ENCODE peak calls at places on chromosome 20, in four cellular contexts. R, P, O and I are unnamed samples.

GRCh38 chr20:25493137-25493536 is 85.7 kb downstream of the GINS1 start:
- DNase-seq in O (no peak), R (no peak), P (no peak), I (no peak)

GRCh38 chr20:23654722-23655121 is 17.0 kb upstream of the CST3 start:
- DNase-seq in O (no peak), R (no peak), P (no peak), I (no peak)

GRCh38 chr20:41182296-41183212 is 45.2 kb downstream of the PLCG1 start:
- DNase-seq in R (no peak), P (peak), O (no peak), I (no peak)

GRCh38 chr20:38818113-38819065 is 12.9 kb downstream of the PPP1R16B start:
- DNase-seq in O (no peak), R (no peak), P (no peak), I (no peak)

GRCh38 chr20:58481541-58482021 is 33.6 kb downstream of the APCDD1L start:
- DNase-seq in R (peak), O (no peak), P (peak), I (peak)

GRCh38 chr20:6162239-6162638 is 39.4 kb upstream of the FERMT1 start:
- DNase-seq in O (no peak), P (no peak), R (no peak), I (no peak)

GRCh38 chr20:53163486-53163885 is 191.3 kb downstream of the TSHZ2 start:
- DNase-seq in O (no peak), R (no peak), P (no peak), I (no peak)

GRCh38 chr20:63116412-63117106 is 99.4 kb downstream of the YTHDF1 start:
- DNase-seq in P (no peak), R (peak), O (no peak), I (no peak)

GRCh38 chr20:32875673-32876072 is 16.9 kb downstream of the EFCAB8 start:
- DNase-seq in O (no peak), P (no peak), R (no peak), I (no peak)

GRCh38 chr20:59955131-59955796 is 3.0 kb upstream of the CDH26 start:
- DNase-seq in P (no peak), O (no peak), R (no peak), I (peak)

GRCh38 chr20:40241944-40242343 is 447.1 kb downstream of the MAFB start:
- DNase-seq in O (no peak), R (no peak), P (no peak), I (no peak)

GRCh38 chr20:32674362-32674789 is 635 bp upstream of the C20orf203 start:
- DNase-seq in R (peak), P (peak), O (no peak), I (peak)

GRCh38 chr20:25237610-25238318 is 10.1 kb upstream of the PYGB start:
- DNase-seq in P (peak), O (no peak), R (no peak), I (no peak)

GRCh38 chr20:34604980-34605788 is 46.7 kb downstream of the MAP1LC3A start:
- DNase-seq in P (peak), O (no peak), R (no peak), I (no peak)

GRCh38 chr20:9075264-9076095 is 6.6 kb downstream of the PLCB4 start:
- DNase-seq in O (no peak), R (no peak), P (no peak), I (no peak)

GRCh38 chr20:3857405-3857804 is 10.8 kb downstream of the MAVS start:
- DNase-seq in P (no peak), R (no peak), O (no peak), I (no peak)

GRCh38 chr20:35544436-35544835 is 2.6 kb downstream of the ERGIC3 start:
- DNase-seq in O (no peak), R (no peak), P (no peak), I (no peak)

GRCh38 chr20:19833395-19833794 is 75.3 kb downstream of the RIN2 start:
- DNase-seq in O (no peak), R (no peak), P (no peak), I (no peak)

GRCh38 chr20:1654994-1655393 is 2.6 kb downstream of the SIRPG start:
- DNase-seq in R (no peak), P (no peak), O (no peak), I (no peak)